ENCODE peak calls at places on chromosomes 2 and 18, in ten cellular contexts. One of them, this sample, is unnamed.

GRCh38 chr2:239086325-239087020 is 238.6 kb downstream of the TWIST2 start:
- DNase-seq in EL: no peak
- DNase-seq in stimulated activated CD4-positive, alpha-beta T cell treated with anti-CD3 and anti-CD28 coated beads, Interleukin-2, amount 100 ng/mL, for 48 hours: no peak
- DNase-seq in Karpas-422: no peak
- DNase-seq in fibroblast of lung: no peak
- DNase-seq in kidney epithelial cell: no peak
- DNase-seq in mucosa of descending colon: no peak
- DNase-seq in activated CD8-positive, alpha-beta memory T cell treated with anti-CD3 and anti-CD28 coated beads for 48 hours: no peak
- DNase-seq in activated CD4-positive, alpha-beta T cell treated with anti-CD3 and anti-CD28 coated beads for 48 hours: no peak
- DNase-seq in amygdala: no peak
- DNase-seq in this sample: peak

GRCh38 chr2:166373951-166374350 is 1.8 kb downstream of the SCN9A start:
- DNase-seq in mucosa of descending colon: peak
- DNase-seq in activated CD4-positive, alpha-beta T cell treated with anti-CD3 and anti-CD28 coated beads for 48 hours: peak
- DNase-seq in amygdala: no peak
- DNase-seq in Karpas-422: peak
- DNase-seq in stimulated activated CD4-positive, alpha-beta T cell treated with anti-CD3 and anti-CD28 coated beads, Interleukin-2, amount 100 ng/mL, for 48 hours: no peak
- DNase-seq in kidney epithelial cell: peak
- DNase-seq in fibroblast of lung: peak
- DNase-seq in EL: peak
- DNase-seq in activated CD8-positive, alpha-beta memory T cell treated with anti-CD3 and anti-CD28 coated beads for 48 hours: no peak
- DNase-seq in this sample: no peak

GRCh38 chr2:215860076-215860475 is 153.3 kb downstream of the MREG start:
- DNase-seq in Karpas-422: no peak
- DNase-seq in amygdala: no peak
- DNase-seq in EL: peak
- DNase-seq in mucosa of descending colon: no peak
- DNase-seq in activated CD8-positive, alpha-beta memory T cell treated with anti-CD3 and anti-CD28 coated beads for 48 hours: no peak
- DNase-seq in fibroblast of lung: peak
- DNase-seq in kidney epithelial cell: no peak
- DNase-seq in activated CD4-positive, alpha-beta T cell treated with anti-CD3 and anti-CD28 coated beads for 48 hours: no peak
- DNase-seq in stimulated activated CD4-positive, alpha-beta T cell treated with anti-CD3 and anti-CD28 coated beads, Interleukin-2, amount 100 ng/mL, for 48 hours: no peak
- DNase-seq in this sample: no peak

GRCh38 chr18:22391571-22392359 is 25.9 kb downstream of the CTAGE1 start:
- DNase-seq in activated CD8-positive, alpha-beta memory T cell treated with anti-CD3 and anti-CD28 coated beads for 48 hours: no peak
- DNase-seq in amygdala: no peak
- DNase-seq in activated CD4-positive, alpha-beta T cell treated with anti-CD3 and anti-CD28 coated beads for 48 hours: peak
- DNase-seq in Karpas-422: no peak
- DNase-seq in mucosa of descending colon: peak
- DNase-seq in fibroblast of lung: peak
- DNase-seq in stimulated activated CD4-positive, alpha-beta T cell treated with anti-CD3 and anti-CD28 coated beads, Interleukin-2, amount 100 ng/mL, for 48 hours: peak
- DNase-seq in EL: peak
- DNase-seq in kidney epithelial cell: peak
- DNase-seq in this sample: no peak

GRCh38 chr2:63763336-63764056 is 78.2 kb upstream of the UGP2 start:
- DNase-seq in amygdala: no peak
- DNase-seq in stimulated activated CD4-positive, alpha-beta T cell treated with anti-CD3 and anti-CD28 coated beads, Interleukin-2, amount 100 ng/mL, for 48 hours: no peak
- DNase-seq in fibroblast of lung: peak
- DNase-seq in activated CD4-positive, alpha-beta T cell treated with anti-CD3 and anti-CD28 coated beads for 48 hours: no peak
- DNase-seq in kidney epithelial cell: no peak
- DNase-seq in EL: peak
- DNase-seq in mucosa of descending colon: no peak
- DNase-seq in Karpas-422: no peak
- DNase-seq in activated CD8-positive, alpha-beta memory T cell treated with anti-CD3 and anti-CD28 coated beads for 48 hours: no peak
- DNase-seq in this sample: no peak

GRCh38 chr2:9781252-9781651 is 62.0 kb upstream of the TAF1B start:
- DNase-seq in activated CD4-positive, alpha-beta T cell treated with anti-CD3 and anti-CD28 coated beads for 48 hours: no peak
- DNase-seq in activated CD8-positive, alpha-beta memory T cell treated with anti-CD3 and anti-CD28 coated beads for 48 hours: no peak
- DNase-seq in Karpas-422: no peak
- DNase-seq in stimulated activated CD4-positive, alpha-beta T cell treated with anti-CD3 and anti-CD28 coated beads, Interleukin-2, amount 100 ng/mL, for 48 hours: no peak
- DNase-seq in EL: peak
- DNase-seq in fibroblast of lung: no peak
- DNase-seq in amygdala: no peak
- DNase-seq in mucosa of descending colon: no peak
- DNase-seq in kidney epithelial cell: no peak
- DNase-seq in this sample: no peak

GRCh38 chr2:209076151-209076550 is 347.7 kb upstream of the MAP2 start:
- DNase-seq in activated CD8-positive, alpha-beta memory T cell treated with anti-CD3 and anti-CD28 coated beads for 48 hours: no peak
- DNase-seq in amygdala: no peak
- DNase-seq in kidney epithelial cell: no peak
- DNase-seq in EL: no peak
- DNase-seq in mucosa of descending colon: no peak
- DNase-seq in Karpas-422: no peak
- DNase-seq in stimulated activated CD4-positive, alpha-beta T cell treated with anti-CD3 and anti-CD28 coated beads, Interleukin-2, amount 100 ng/mL, for 48 hours: no peak
- DNase-seq in activated CD4-positive, alpha-beta T cell treated with anti-CD3 and anti-CD28 coated beads for 48 hours: no peak
- DNase-seq in fibroblast of lung: no peak
- DNase-seq in this sample: no peak

GRCh38 chr2:60440761-60441160 is 112.7 kb downstream of the BCL11A start:
- DNase-seq in amygdala: no peak
- DNase-seq in fibroblast of lung: no peak
- DNase-seq in activated CD4-positive, alpha-beta T cell treated with anti-CD3 and anti-CD28 coated beads for 48 hours: no peak
- DNase-seq in activated CD8-positive, alpha-beta memory T cell treated with anti-CD3 and anti-CD28 coated beads for 48 hours: no peak
- DNase-seq in EL: peak
- DNase-seq in Karpas-422: no peak
- DNase-seq in stimulated activated CD4-positive, alpha-beta T cell treated with anti-CD3 and anti-CD28 coated beads, Interleukin-2, amount 100 ng/mL, for 48 hours: no peak
- DNase-seq in mucosa of descending colon: no peak
- DNase-seq in kidney epithelial cell: no peak
- DNase-seq in this sample: no peak

GRCh38 chr2:181770145-181770544 is 89.8 kb upstream of the NEUROD1 start:
- DNase-seq in activated CD4-positive, alpha-beta T cell treated with anti-CD3 and anti-CD28 coated beads for 48 hours: no peak
- DNase-seq in activated CD8-positive, alpha-beta memory T cell treated with anti-CD3 and anti-CD28 coated beads for 48 hours: no peak
- DNase-seq in fibroblast of lung: peak
- DNase-seq in kidney epithelial cell: no peak
- DNase-seq in Karpas-422: no peak
- DNase-seq in amygdala: no peak
- DNase-seq in mucosa of descending colon: no peak
- DNase-seq in stimulated activated CD4-positive, alpha-beta T cell treated with anti-CD3 and anti-CD28 coated beads, Interleukin-2, amount 100 ng/mL, for 48 hours: no peak
- DNase-seq in EL: no peak
- DNase-seq in this sample: no peak

GRCh38 chr18:25826823-25827617 is 263.4 kb downstream of the SS18 start:
- DNase-seq in activated CD4-positive, alpha-beta T cell treated with anti-CD3 and anti-CD28 coated beads for 48 hours: no peak
- DNase-seq in mucosa of descending colon: no peak
- DNase-seq in EL: peak
- DNase-seq in kidney epithelial cell: no peak
- DNase-seq in Karpas-422: no peak
- DNase-seq in activated CD8-positive, alpha-beta memory T cell treated with anti-CD3 and anti-CD28 coated beads for 48 hours: no peak
- DNase-seq in fibroblast of lung: peak
- DNase-seq in amygdala: no peak
- DNase-seq in stimulated activated CD4-positive, alpha-beta T cell treated with anti-CD3 and anti-CD28 coated beads, Interleukin-2, amount 100 ng/mL, for 48 hours: no peak
- DNase-seq in this sample: no peak

GRCh38 chr2:234377761-234378341 is 119.0 kb downstream of the ARL4C start:
- DNase-seq in EL: peak
- DNase-seq in activated CD4-positive, alpha-beta T cell treated with anti-CD3 and anti-CD28 coated beads for 48 hours: no peak
- DNase-seq in activated CD8-positive, alpha-beta memory T cell treated with anti-CD3 and anti-CD28 coated beads for 48 hours: no peak
- DNase-seq in kidney epithelial cell: peak
- DNase-seq in mucosa of descending colon: no peak
- DNase-seq in fibroblast of lung: peak
- DNase-seq in amygdala: no peak
- DNase-seq in Karpas-422: no peak
- DNase-seq in stimulated activated CD4-positive, alpha-beta T cell treated with anti-CD3 and anti-CD28 coated beads, Interleukin-2, amount 100 ng/mL, for 48 hours: no peak
- DNase-seq in this sample: no peak

GRCh38 chr2:192390401-192390800 is 195.7 kb upstream of the TMEFF2 start:
- DNase-seq in Karpas-422: no peak
- DNase-seq in amygdala: no peak
- DNase-seq in EL: no peak
- DNase-seq in mucosa of descending colon: no peak
- DNase-seq in activated CD8-positive, alpha-beta memory T cell treated with anti-CD3 and anti-CD28 coated beads for 48 hours: no peak
- DNase-seq in activated CD4-positive, alpha-beta T cell treated with anti-CD3 and anti-CD28 coated beads for 48 hours: no peak
- DNase-seq in stimulated activated CD4-positive, alpha-beta T cell treated with anti-CD3 and anti-CD28 coated beads, Interleukin-2, amount 100 ng/mL, for 48 hours: no peak
- DNase-seq in kidney epithelial cell: no peak
- DNase-seq in fibroblast of lung: no peak
- DNase-seq in this sample: no peak

GRCh38 chr18:63987743-63988142 is 17.9 kb downstream of the SERPINB8 start:
- DNase-seq in fibroblast of lung: no peak
- DNase-seq in kidney epithelial cell: no peak
- DNase-seq in EL: no peak
- DNase-seq in Karpas-422: no peak
- DNase-seq in activated CD4-positive, alpha-beta T cell treated with anti-CD3 and anti-CD28 coated beads for 48 hours: no peak
- DNase-seq in stimulated activated CD4-positive, alpha-beta T cell treated with anti-CD3 and anti-CD28 coated beads, Interleukin-2, amount 100 ng/mL, for 48 hours: no peak
- DNase-seq in mucosa of descending colon: no peak
- DNase-seq in amygdala: no peak
- DNase-seq in activated CD8-positive, alpha-beta memory T cell treated with anti-CD3 and anti-CD28 coated beads for 48 hours: no peak
- DNase-seq in this sample: no peak

GRCh38 chr2:26346454-26347053 is at the start of gene ADGRF3:
- DNase-seq in activated CD8-positive, alpha-beta memory T cell treated with anti-CD3 and anti-CD28 coated beads for 48 hours: peak
- DNase-seq in kidney epithelial cell: no peak
- DNase-seq in activated CD4-positive, alpha-beta T cell treated with anti-CD3 and anti-CD28 coated beads for 48 hours: peak
- DNase-seq in amygdala: no peak
- DNase-seq in mucosa of descending colon: peak
- DNase-seq in fibroblast of lung: peak
- DNase-seq in stimulated activated CD4-positive, alpha-beta T cell treated with anti-CD3 and anti-CD28 coated beads, Interleukin-2, amount 100 ng/mL, for 48 hours: peak
- DNase-seq in Karpas-422: peak
- DNase-seq in EL: peak
- DNase-seq in this sample: peak

GRCh38 chr18:52569492-52569891 is 229.5 kb downstream of the DCC start:
- DNase-seq in mucosa of descending colon: no peak
- DNase-seq in EL: no peak
- DNase-seq in activated CD8-positive, alpha-beta memory T cell treated with anti-CD3 and anti-CD28 coated beads for 48 hours: no peak
- DNase-seq in amygdala: no peak
- DNase-seq in fibroblast of lung: peak
- DNase-seq in kidney epithelial cell: no peak
- DNase-seq in stimulated activated CD4-positive, alpha-beta T cell treated with anti-CD3 and anti-CD28 coated beads, Interleukin-2, amount 100 ng/mL, for 48 hours: no peak
- DNase-seq in Karpas-422: no peak
- DNase-seq in activated CD4-positive, alpha-beta T cell treated with anti-CD3 and anti-CD28 coated beads for 48 hours: no peak
- DNase-seq in this sample: no peak

GRCh38 chr18:13269599-13270011 is 51.0 kb downstream of the LDLRAD4 start:
- DNase-seq in fibroblast of lung: peak
- DNase-seq in activated CD4-positive, alpha-beta T cell treated with anti-CD3 and anti-CD28 coated beads for 48 hours: peak
- DNase-seq in amygdala: no peak
- DNase-seq in stimulated activated CD4-positive, alpha-beta T cell treated with anti-CD3 and anti-CD28 coated beads, Interleukin-2, amount 100 ng/mL, for 48 hours: no peak
- DNase-seq in kidney epithelial cell: no peak
- DNase-seq in mucosa of descending colon: no peak
- DNase-seq in EL: no peak
- DNase-seq in activated CD8-positive, alpha-beta memory T cell treated with anti-CD3 and anti-CD28 coated beads for 48 hours: no peak
- DNase-seq in Karpas-422: no peak
- DNase-seq in this sample: no peak

GRCh38 chr2:18623782-18624181 is 34.4 kb upstream of the NT5C1B start:
- DNase-seq in Karpas-422: no peak
- DNase-seq in mucosa of descending colon: no peak
- DNase-seq in kidney epithelial cell: peak
- DNase-seq in activated CD8-positive, alpha-beta memory T cell treated with anti-CD3 and anti-CD28 coated beads for 48 hours: no peak
- DNase-seq in amygdala: no peak
- DNase-seq in EL: peak
- DNase-seq in fibroblast of lung: peak
- DNase-seq in activated CD4-positive, alpha-beta T cell treated with anti-CD3 and anti-CD28 coated beads for 48 hours: no peak
- DNase-seq in stimulated activated CD4-positive, alpha-beta T cell treated with anti-CD3 and anti-CD28 coated beads, Interleukin-2, amount 100 ng/mL, for 48 hours: no peak
- DNase-seq in this sample: no peak

This sample was measured in CMK.